ENCODE peak calls at places on chromosomes 11 and 22, in six cellular contexts. Q is stimulated activated CD4-positive, alpha-beta T cell treated with anti-CD3 and anti-CD28 coated beads, Interleukin-1b, Interleukin-23, amount 100 ng/mL, for 1 hour; G is GOT3; I is HepG2; N is stimulated activated naive CD8-positive, alpha-beta T cell treated with anti-CD3 and anti-CD28 coated beads, Interleukin-15, Interleukin-2, amounts not matched to agents 100 U/mL and 50 U/mL, for 24 hours; Y is NCI-H1105 treated with DMSO at 0.1 percent for 48 hours. D is an unnamed sample.
A peak's percentile ranks its signal among the peaks of the same experiment; 100 is the strongest.

GRCh38 chr11:121486054-121486453 is 33.3 kb upstream of the SORL1-AS1 start:
- DNase-seq in I (no peak), G (no peak), Q (no peak), N (no peak), Y (no peak), D (no peak)

GRCh38 chr22:31344369-31345330 is 1.5 kb downstream of the PATZ1 start:
- DNase-seq in G (no peak), Q (no peak), I (no peak), Y (peak; percentile 15), N (peak; percentile 45), D (no peak)

GRCh38 chr11:102780491-102780918 is at the start of gene MMP10:
- DNase-seq in G (no peak), Q (no peak), I (peak; percentile 21), Y (peak; percentile 37), N (no peak), D (peak; percentile 42)

GRCh38 chr11:68498903-68499883 is 38.6 kb downstream of the PPP6R3 start:
- DNase-seq in Y (no peak), G (no peak), I (no peak), N (no peak), Q (no peak), D (no peak)

GRCh38 chr22:40684728-40685127 is 5.4 kb downstream of the MCHR1 start:
- DNase-seq in Q (no peak), Y (no peak), N (no peak), I (no peak), G (no peak), D (no peak)

GRCh38 chr22:37199839-37200161 is 11.8 kb upstream of the C1QTNF6 start:
- DNase-seq in Q (no peak), I (peak; percentile 84), G (no peak), Y (no peak), N (no peak), D (no peak)

GRCh38 chr11:75797116-75797515 is 17.9 kb upstream of the UVRAG start:
- DNase-seq in N (no peak), Q (no peak), I (no peak), G (no peak), Y (no peak), D (no peak)

GRCh38 chr22:43131773-43132501 is 11.3 kb downstream of the MCAT start:
- DNase-seq in G (no peak), I (no peak), Y (no peak), N (no peak), Q (no peak), D (no peak)

GRCh38 chr11:77660947-77661346 is 23.4 kb upstream of the CLNS1A start:
- DNase-seq in I (no peak), N (no peak), Y (no peak), G (no peak), Q (no peak), D (no peak)

GRCh38 chr11:116598036-116598435 is 174.8 kb downstream of the BUD13 start:
- DNase-seq in Q (no peak), Y (no peak), N (no peak), G (no peak), I (no peak), D (no peak)

GRCh38 chr22:19722175-19722914 is 994 bp upstream of the GP1BB start:
- DNase-seq in Q (no peak), G (no peak), N (no peak), I (no peak), Y (no peak), D (no peak)

GRCh38 chr22:23431337-23432072 is 148.6 kb downstream of the IGLL1 start:
- DNase-seq in Q (no peak), I (peak; percentile 11), Y (no peak), N (no peak), G (no peak), D (peak; percentile 83)